ENCODE peak calls at places on chromosome 3, in four cellular contexts. One of them, this sample, is unnamed.

GRCh38 chr3:157147099-157147803 is 12.7 kb downstream of the CCNL1 start:
- DNase-seq in GM10248: no peak
- DNase-seq in epithelial cell of esophagus: no peak
- DNase-seq in esophagus squamous epithelium: no peak
- DNase-seq in this sample: no peak

GRCh38 chr3:107684431-107684925 is 161.7 kb downstream of the BBX start:
- DNase-seq in GM10248: no peak
- DNase-seq in epithelial cell of esophagus: no peak
- DNase-seq in esophagus squamous epithelium: no peak
- DNase-seq in this sample: no peak

GRCh38 chr3:101119535-101119934 is 126.3 kb upstream of the ABI3BP start:
- DNase-seq in GM10248: no peak
- DNase-seq in epithelial cell of esophagus: peak; percentile 46
- DNase-seq in esophagus squamous epithelium: no peak
- DNase-seq in this sample: peak; percentile 68

GRCh38 chr3:57279685-57280084 is 12.8 kb downstream of the ASB14 start:
- DNase-seq in GM10248: no peak
- DNase-seq in epithelial cell of esophagus: peak; percentile 44
- DNase-seq in esophagus squamous epithelium: no peak
- DNase-seq in this sample: no peak

GRCh38 chr3:36843065-36844051 is 79.0 kb upstream of the DCLK3 start:
- DNase-seq in GM10248: peak; percentile 40
- DNase-seq in epithelial cell of esophagus: peak; percentile 57
- DNase-seq in esophagus squamous epithelium: no peak
- DNase-seq in this sample: peak; percentile 67

GRCh38 chr3:53842436-53843194 is 3.6 kb downstream of the CHDH start:
- DNase-seq in GM10248: no peak
- DNase-seq in epithelial cell of esophagus: peak; percentile 7
- DNase-seq in esophagus squamous epithelium: no peak
- DNase-seq in this sample: peak; percentile 29

GRCh38 chr3:172113710-172114109 is 74.3 kb downstream of the FNDC3B start:
- DNase-seq in GM10248: no peak
- DNase-seq in epithelial cell of esophagus: no peak
- DNase-seq in esophagus squamous epithelium: no peak
- DNase-seq in this sample: no peak

GRCh38 chr3:58824285-58824684 is 157.7 kb upstream of the FAM3D start:
- DNase-seq in GM10248: peak; percentile 25
- DNase-seq in epithelial cell of esophagus: peak; percentile 77
- DNase-seq in esophagus squamous epithelium: no peak
- DNase-seq in this sample: peak; percentile 81

GRCh38 chr3:58058654-58059263 is 50.5 kb downstream of the FLNB start:
- DNase-seq in GM10248: no peak
- DNase-seq in epithelial cell of esophagus: no peak
- DNase-seq in esophagus squamous epithelium: no peak
- DNase-seq in this sample: peak; percentile 56

GRCh38 chr3:138950006-138950644 is 3.1 kb downstream of the FOXL2NB start:
- DNase-seq in GM10248: no peak
- DNase-seq in epithelial cell of esophagus: peak; percentile 43
- DNase-seq in esophagus squamous epithelium: no peak
- DNase-seq in this sample: no peak

GRCh38 chr3:9139366-9139765 is 110.1 kb downstream of the SRGAP3 start:
- DNase-seq in GM10248: no peak
- DNase-seq in epithelial cell of esophagus: no peak
- DNase-seq in esophagus squamous epithelium: no peak
- DNase-seq in this sample: no peak

GRCh38 chr3:114660808-114661207 is 367.0 kb downstream of the TIGIT start:
- DNase-seq in GM10248: no peak
- DNase-seq in epithelial cell of esophagus: no peak
- DNase-seq in esophagus squamous epithelium: no peak
- DNase-seq in this sample: no peak

GRCh38 chr3:171374661-171375285 is 85.4 kb downstream of the TNIK start:
- DNase-seq in GM10248: no peak
- DNase-seq in epithelial cell of esophagus: peak; percentile 53
- DNase-seq in esophagus squamous epithelium: no peak
- DNase-seq in this sample: peak; percentile 65

GRCh38 chr3:196789773-196790419 is 50.2 kb downstream of the PAK2 start:
- DNase-seq in GM10248: no peak
- DNase-seq in epithelial cell of esophagus: peak; percentile 26
- DNase-seq in esophagus squamous epithelium: no peak
- DNase-seq in this sample: no peak

GRCh38 chr3:115864912-115865311 is 241.6 kb downstream of the GAP43 start:
- DNase-seq in GM10248: no peak
- DNase-seq in epithelial cell of esophagus: no peak
- DNase-seq in esophagus squamous epithelium: no peak
- DNase-seq in this sample: peak; percentile 1

GRCh38 chr3:70771426-70772147 is 459.1 kb upstream of the MDFIC2 start:
- DNase-seq in GM10248: no peak
- DNase-seq in epithelial cell of esophagus: peak; percentile 64
- DNase-seq in esophagus squamous epithelium: no peak
- DNase-seq in this sample: peak; percentile 74

GRCh38 chr3:24086597-24087369 is 141.7 kb downstream of the NR1D2 start:
- DNase-seq in GM10248: no peak
- DNase-seq in epithelial cell of esophagus: no peak
- DNase-seq in esophagus squamous epithelium: no peak
- DNase-seq in this sample: peak; percentile 59

GRCh38 chr3:10748040-10748439 is 68.0 kb upstream of the SLC6A11 start:
- DNase-seq in GM10248: no peak
- DNase-seq in epithelial cell of esophagus: no peak
- DNase-seq in esophagus squamous epithelium: no peak
- DNase-seq in this sample: no peak

GRCh38 chr3:137012097-137012501 is 54.3 kb downstream of the IL20RB start:
- DNase-seq in GM10248: no peak
- DNase-seq in epithelial cell of esophagus: peak; percentile 33
- DNase-seq in esophagus squamous epithelium: no peak
- DNase-seq in this sample: peak; percentile 87

GRCh38 chr3:66572938-66573710 is 72.3 kb upstream of the LRIG1 start:
- DNase-seq in GM10248: peak; percentile 20
- DNase-seq in epithelial cell of esophagus: no peak
- DNase-seq in esophagus squamous epithelium: no peak
- DNase-seq in this sample: no peak

GRCh38 chr3:193742628-193743027 is 149.6 kb downstream of the OPA1 start:
- DNase-seq in GM10248: peak; percentile 34
- DNase-seq in epithelial cell of esophagus: no peak
- DNase-seq in esophagus squamous epithelium: no peak
- DNase-seq in this sample: no peak

GRCh38 chr3:119579366-119580147 is at the start of gene ADPRH:
- DNase-seq in GM10248: peak; percentile 83
- DNase-seq in epithelial cell of esophagus: peak; percentile 65
- DNase-seq in esophagus squamous epithelium: no peak
- DNase-seq in this sample: peak; percentile 69

GRCh38 chr3:61416618-61417017 is 144.8 kb upstream of the PTPRG start:
- DNase-seq in GM10248: no peak
- DNase-seq in epithelial cell of esophagus: no peak
- DNase-seq in esophagus squamous epithelium: no peak
- DNase-seq in this sample: no peak

GRCh38 chr3:98734737-98735136 is 28.4 kb upstream of the ST3GAL6 start:
- DNase-seq in GM10248: no peak
- DNase-seq in epithelial cell of esophagus: no peak
- DNase-seq in esophagus squamous epithelium: no peak
- DNase-seq in this sample: peak; percentile 36

GRCh38 chr3:46989146-46989810 is 9.8 kb downstream of the NBEAL2 start:
- DNase-seq in GM10248: no peak
- DNase-seq in epithelial cell of esophagus: no peak
- DNase-seq in esophagus squamous epithelium: no peak
- DNase-seq in this sample: no peak

GRCh38 chr3:100426029-100426682 is 24.8 kb downstream of the LNP1 start:
- DNase-seq in GM10248: no peak
- DNase-seq in epithelial cell of esophagus: no peak
- DNase-seq in esophagus squamous epithelium: no peak
- DNase-seq in this sample: no peak

GRCh38 chr3:144859057-144859626 is 887.5 kb downstream of the DIPK2A start:
- DNase-seq in GM10248: no peak
- DNase-seq in epithelial cell of esophagus: no peak
- DNase-seq in esophagus squamous epithelium: no peak
- DNase-seq in this sample: no peak

GRCh38 chr3:5016218-5017161 is 37.3 kb downstream of the BHLHE40 start:
- DNase-seq in GM10248: peak; percentile 54
- DNase-seq in epithelial cell of esophagus: peak; percentile 82
- DNase-seq in esophagus squamous epithelium: no peak
- DNase-seq in this sample: peak; percentile 62

GRCh38 chr3:156761007-156761406 is 65.1 kb upstream of the LEKR1 start:
- DNase-seq in GM10248: no peak
- DNase-seq in epithelial cell of esophagus: no peak
- DNase-seq in esophagus squamous epithelium: no peak
- DNase-seq in this sample: no peak

GRCh38 chr3:120203016-120203415 is 82.0 kb downstream of the GPR156 start:
- DNase-seq in GM10248: no peak
- DNase-seq in epithelial cell of esophagus: peak; percentile 65
- DNase-seq in esophagus squamous epithelium: no peak
- DNase-seq in this sample: peak; percentile 89

GRCh38 chr3:161104561-161105551 is at the start of gene B3GALNT1:
- DNase-seq in GM10248: peak; percentile 51
- DNase-seq in epithelial cell of esophagus: peak; percentile 39
- DNase-seq in esophagus squamous epithelium: no peak
- DNase-seq in this sample: peak; percentile 58

GRCh38 chr3:47193871-47194859 is 30.3 kb upstream of the SETD2 start:
- DNase-seq in GM10248: no peak
- DNase-seq in epithelial cell of esophagus: peak; percentile 48
- DNase-seq in esophagus squamous epithelium: no peak
- DNase-seq in this sample: peak; percentile 59

GRCh38 chr3:9214599-9214998 is 34.8 kb downstream of the SRGAP3 start:
- DNase-seq in GM10248: no peak
- DNase-seq in epithelial cell of esophagus: peak; percentile 79
- DNase-seq in esophagus squamous epithelium: no peak
- DNase-seq in this sample: peak; percentile 41

GRCh38 chr3:169846458-169847193 is 23.1 kb downstream of the LRRC31 start:
- DNase-seq in GM10248: peak; percentile 72
- DNase-seq in epithelial cell of esophagus: peak; percentile 95
- DNase-seq in esophagus squamous epithelium: no peak
- DNase-seq in this sample: peak; percentile 87

DNA sequence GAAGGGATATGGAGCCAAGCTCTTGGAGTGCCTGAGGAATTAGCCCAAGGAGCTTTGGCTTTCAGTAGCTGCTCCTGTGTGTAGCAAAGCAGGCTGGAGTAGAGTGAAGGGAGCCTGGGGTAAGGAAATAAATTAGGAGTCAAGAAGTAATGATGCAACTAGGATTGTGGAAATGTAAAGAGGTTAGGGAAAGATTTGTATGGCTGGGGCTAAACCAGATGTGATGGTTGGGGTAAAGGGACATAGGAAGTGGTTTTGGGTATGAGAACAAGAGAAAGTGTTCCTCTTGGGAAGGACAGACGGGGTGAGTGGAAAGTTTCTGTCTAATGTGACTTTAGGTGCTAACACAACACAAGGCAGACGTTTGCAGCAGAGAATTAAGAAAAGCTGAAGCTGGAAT is 41.4 kb downstream of the RAB7A start:
- DNase-seq in GM10248: no peak
- DNase-seq in epithelial cell of esophagus: no peak
- DNase-seq in esophagus squamous epithelium: no peak
- DNase-seq in this sample: no peak
- TF ChIP-seq CTCF in GM10248: no peak
- TF ChIP-seq CTCF in epithelial cell of esophagus: no peak
- TF ChIP-seq CTCF in esophagus squamous epithelium: no peak
- TF ChIP-seq CTCF in this sample: no peak

GRCh38 chr3:128053614-128054013 is 1.4 kb downstream of the SEC61A1 start:
- DNase-seq in GM10248: no peak
- DNase-seq in epithelial cell of esophagus: no peak
- DNase-seq in esophagus squamous epithelium: no peak
- DNase-seq in this sample: no peak

GRCh38 chr3:128052831-128053419 is 688 bp downstream of the SEC61A1 start:
- DNase-seq in GM10248: no peak
- DNase-seq in epithelial cell of esophagus: no peak
- DNase-seq in esophagus squamous epithelium: no peak
- DNase-seq in this sample: no peak

GRCh38 chr3:128051837-128052766 is at the start of gene SEC61A1:
- DNase-seq in GM10248: peak; percentile 99
- DNase-seq in epithelial cell of esophagus: peak; percentile 97
- DNase-seq in esophagus squamous epithelium: peak; percentile 77
- DNase-seq in this sample: peak; percentile 96

GRCh38 chr3:128051459-128051836 is 789 bp upstream of the SEC61A1 start:
- DNase-seq in GM10248: no peak
- DNase-seq in epithelial cell of esophagus: no peak
- DNase-seq in esophagus squamous epithelium: no peak
- DNase-seq in this sample: no peak

GRCh38 chr3:128050597-128050996 is 1.6 kb upstream of the SEC61A1 start:
- DNase-seq in GM10248: no peak
- DNase-seq in epithelial cell of esophagus: peak; percentile 55
- DNase-seq in esophagus squamous epithelium: no peak
- DNase-seq in this sample: peak; percentile 61
- TF ChIP-seq CTCF in GM10248: no peak
- TF ChIP-seq CTCF in epithelial cell of esophagus: no peak
- TF ChIP-seq CTCF in esophagus squamous epithelium: no peak
- TF ChIP-seq CTCF in this sample: no peak

GRCh38 chr3:132174500-132174899 is 139.7 kb upstream of the CPNE4 start:
- DNase-seq in GM10248: no peak
- DNase-seq in epithelial cell of esophagus: peak; percentile 56
- DNase-seq in esophagus squamous epithelium: no peak
- DNase-seq in this sample: peak; percentile 18
- TF ChIP-seq CTCF in GM10248: no peak
- TF ChIP-seq CTCF in epithelial cell of esophagus: peak; percentile 10
- TF ChIP-seq CTCF in esophagus squamous epithelium: no peak
- TF ChIP-seq CTCF in this sample: no peak

DNA sequence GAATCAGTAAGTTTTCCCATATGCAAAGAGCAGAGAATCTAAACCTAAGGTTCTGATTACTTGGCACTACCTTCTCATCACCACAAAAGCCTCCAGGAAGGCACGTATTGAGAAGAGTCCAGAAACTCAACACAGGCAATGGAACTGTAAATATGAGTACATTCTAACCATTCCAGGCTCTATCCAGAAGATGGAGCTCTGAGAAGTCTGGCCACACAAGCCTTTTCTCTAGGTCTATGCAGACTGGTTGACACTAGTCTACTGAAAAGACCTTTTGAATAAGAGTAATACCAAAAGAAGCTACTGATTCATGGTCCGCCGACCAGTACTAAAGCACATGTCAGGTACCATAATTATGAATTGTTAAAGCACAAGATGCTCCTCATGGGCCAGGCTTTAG is 12.2 kb upstream of the NCKIPSD start:
- DNase-seq in GM10248: no peak
- DNase-seq in epithelial cell of esophagus: no peak
- DNase-seq in esophagus squamous epithelium: no peak
- DNase-seq in this sample: peak; percentile 14
- TF ChIP-seq CTCF in GM10248: no peak
- TF ChIP-seq CTCF in epithelial cell of esophagus: no peak
- TF ChIP-seq CTCF in esophagus squamous epithelium: no peak
- TF ChIP-seq CTCF in this sample: no peak

GRCh38 chr3:184582998-184583344 is 21.4 kb downstream of the EPHB3 start:
- DNase-seq in GM10248: no peak
- DNase-seq in epithelial cell of esophagus: no peak
- DNase-seq in esophagus squamous epithelium: no peak
- DNase-seq in this sample: no peak

GRCh38 chr3:184583345-184584000 is 21.9 kb downstream of the EPHB3 start:
- DNase-seq in GM10248: no peak
- DNase-seq in epithelial cell of esophagus: no peak
- DNase-seq in esophagus squamous epithelium: no peak
- DNase-seq in this sample: peak; percentile 24

GRCh38 chr3:184582583-184582982 is 21.0 kb downstream of the EPHB3 start:
- DNase-seq in GM10248: no peak
- DNase-seq in epithelial cell of esophagus: no peak
- DNase-seq in esophagus squamous epithelium: no peak
- DNase-seq in this sample: peak; percentile 61

GRCh38 chr3:184585545-184585944 is 24.0 kb downstream of the EPHB3 start:
- DNase-seq in GM10248: no peak
- DNase-seq in epithelial cell of esophagus: no peak
- DNase-seq in esophagus squamous epithelium: no peak
- DNase-seq in this sample: no peak

GRCh38 chr3:184584001-184584891 is 22.7 kb downstream of the EPHB3 start:
- DNase-seq in GM10248: no peak
- DNase-seq in epithelial cell of esophagus: no peak
- DNase-seq in esophagus squamous epithelium: no peak
- DNase-seq in this sample: no peak
- TF ChIP-seq CTCF in GM10248: no peak
- TF ChIP-seq CTCF in epithelial cell of esophagus: peak; percentile 12
- TF ChIP-seq CTCF in esophagus squamous epithelium: peak; percentile 24
- TF ChIP-seq CTCF in this sample: no peak